ENCODE peak calls at places on chromosomes 11 and 22, in four cellular contexts. Y, Z, I and C are unnamed samples.

GRCh38 chr11:130001491-130002351 is 914 bp downstream of the PRDM10 start:
- DNase-seq in Z (no peak), I (no peak), Y (peak), C (peak)

GRCh38 chr22:33823552-33823951 is 96.7 kb downstream of the LARGE1 start:
- DNase-seq in I (no peak), Z (no peak), Y (no peak), C (no peak)

GRCh38 chr11:2258501-2259465 is 11.6 kb downstream of the ASCL2 start:
- DNase-seq in I (no peak), Y (no peak), Z (no peak), C (no peak)

GRCh38 chr11:134228625-134229024 is 4.2 kb downstream of the VPS26B start:
- DNase-seq in Z (no peak), I (peak), Y (peak), C (no peak)

GRCh38 chr22:34669001-34669400 is 397.0 kb upstream of the ISX start:
- DNase-seq in Z (no peak), I (no peak), Y (no peak), C (no peak)

GRCh38 chr11:89491141-89491690 is at the start of gene NOX4:
- DNase-seq in Y (no peak), I (no peak), Z (no peak), C (no peak)

GRCh38 chr22:21650823-21651520 is 8.9 kb downstream of the SDF2L1 start:
- DNase-seq in I (no peak), Z (no peak), Y (no peak), C (no peak)

GRCh38 chr11:122139595-122139866 is 23.5 kb upstream of the BLID start:
- DNase-seq in Z (no peak), I (no peak), Y (no peak), C (no peak)

GRCh38 chr11:68960299-68961071 is 20.3 kb downstream of the MRGPRD start:
- DNase-seq in Y (no peak), Z (no peak), I (no peak), C (no peak)

GRCh38 chr11:16791494-16791961 is 53.1 kb downstream of the C11orf58 start:
- DNase-seq in Z (no peak), Y (no peak), I (no peak), C (no peak)

GRCh38 chr11:79156031-79156430 is 284.8 kb downstream of the TENM4 start:
- DNase-seq in I (no peak), Z (no peak), Y (no peak), C (no peak)

GRCh38 chr22:46737105-46737975 is 712 bp downstream of the CERK start:
- DNase-seq in Y (peak), I (no peak), Z (peak), C (peak)

GRCh38 chr11:110527146-110527545 is 97.4 kb downstream of the FDX1 start:
- DNase-seq in I (no peak), Z (no peak), Y (no peak), C (no peak)

GRCh38 chr11:117663826-117664225 is 133.2 kb downstream of the DSCAML1 start:
- DNase-seq in Y (no peak), I (no peak), Z (no peak), C (no peak)

GRCh38 chr11:18780896-18781295 is 10.7 kb downstream of the PTPN5 start:
- DNase-seq in I (no peak), Y (no peak), Z (no peak), C (no peak)

GRCh38 chr11:87022254-87022653 is 15.5 kb upstream of the TMEM135 start:
- DNase-seq in Z (no peak), I (no peak), Y (no peak), C (no peak)

GRCh38 chr11:10655227-10655626 is 38.3 kb downstream of the IRAG1 start:
- DNase-seq in Y (no peak), I (no peak), Z (no peak), C (no peak)

DNA sequence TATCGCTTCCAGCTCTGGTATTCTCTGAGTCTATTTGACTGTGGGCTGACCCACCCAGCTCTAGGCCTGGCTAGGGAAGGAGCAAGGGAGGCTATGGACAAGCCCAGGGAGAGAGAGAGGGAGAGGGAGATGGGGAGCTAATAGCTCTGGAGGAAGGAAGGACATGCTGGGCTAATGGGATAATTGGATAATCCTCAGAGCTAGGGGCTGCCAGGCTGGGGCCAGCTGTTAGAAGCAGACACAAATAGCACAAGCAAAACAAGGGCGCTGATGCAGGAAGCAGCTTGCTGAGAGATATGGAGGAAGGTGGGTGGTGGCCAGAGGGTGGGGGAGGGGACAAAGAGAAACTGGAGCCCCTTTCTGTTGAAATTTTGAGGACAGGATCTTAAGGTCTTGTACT is 23.2 kb downstream of the ADORA2A start:
- DNase-seq in I (no peak), Y (no peak), Z (no peak), C (no peak)
- TF ChIP-seq SPI1 in I (no peak), Y (no peak), Z (no peak), C (no peak)

GRCh38 chr22:48185071-48185470 is 1422.6 kb downstream of the TBC1D22A start:
- DNase-seq in Y (no peak), I (no peak), Z (no peak), C (no peak)
- TF ChIP-seq SPI1 in Y (no peak), I (no peak), Z (no peak), C (no peak)

GRCh38 chr22:22787805-22788459 is 99.7 kb upstream of the IGLL5 start:
- DNase-seq in Z (peak), I (no peak), Y (peak), C (peak)

GRCh38 chr22:22789922-22790845 is 97.4 kb upstream of the IGLL5 start:
- DNase-seq in Y (no peak), I (no peak), Z (no peak), C (no peak)

GRCh38 chr22:22787151-22787550 is 100.5 kb upstream of the IGLL5 start:
- DNase-seq in I (no peak), Z (no peak), Y (no peak), C (no peak)

GRCh38 chr22:22788460-22789037 is 99.1 kb upstream of the IGLL5 start:
- DNase-seq in Z (no peak), I (no peak), Y (no peak), C (no peak)

DNA sequence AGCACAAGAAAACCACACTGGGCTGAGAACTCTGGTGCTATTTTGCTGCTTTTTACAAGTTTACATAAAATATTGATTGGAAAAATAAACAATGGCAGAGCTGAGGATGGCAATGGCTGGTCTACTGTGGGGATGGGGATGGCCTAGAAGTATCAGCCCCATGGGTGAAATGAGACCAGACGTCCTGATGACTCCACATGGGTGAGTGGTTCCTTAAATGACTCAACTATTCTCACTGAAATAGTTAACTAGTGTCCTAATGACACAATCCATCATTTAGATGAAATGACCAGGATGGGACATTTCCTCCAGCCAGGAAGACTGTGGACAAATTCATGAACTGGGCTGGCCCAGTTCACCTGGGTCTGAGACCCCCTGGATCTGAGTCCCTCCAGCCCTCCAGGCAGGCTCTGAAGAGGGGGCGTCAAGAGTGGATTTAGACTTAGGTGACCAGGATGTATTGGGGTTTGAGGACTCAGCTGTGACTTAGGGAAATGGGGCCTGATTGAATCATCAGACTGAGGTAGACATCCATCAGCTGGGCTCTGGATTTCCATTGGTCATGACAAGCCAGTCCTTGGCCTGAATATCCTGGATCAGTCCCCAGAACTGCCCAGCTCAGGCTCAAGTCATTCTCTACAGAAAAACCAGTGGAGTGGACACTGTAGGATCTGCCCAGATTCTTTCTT is 98.2 kb upstream of the IGLL5 start:
- DNase-seq in Z (no peak), Y (no peak), I (no peak), C (no peak)
- TF ChIP-seq SPI1 in Z (no peak), Y (no peak), I (no peak), C (no peak)

GRCh38 chr22:50720861-50721844 is 16.9 kb upstream of the ACR start:
- DNase-seq in Y (no peak), Z (no peak), I (no peak), C (no peak)
- TF ChIP-seq SPI1 in Y (no peak), Z (no peak), I (no peak), C (no peak)

GRCh38 chr22:50703726-50704509 is 31.3 kb downstream of the SHANK3 start:
- DNase-seq in I (no peak), Y (no peak), Z (no peak), C (no peak)
- TF ChIP-seq SPI1 in I (no peak), Y (no peak), Z (no peak), C (no peak)

GRCh38 chr11:96301818-96302217 is 41.2 kb downstream of the MAML2 start:
- DNase-seq in Y (no peak), I (no peak), Z (no peak), C (no peak)

GRCh38 chr11:96294289-96294688 is 48.7 kb downstream of the MAML2 start:
- DNase-seq in Z (no peak), Y (no peak), I (no peak), C (no peak)

GRCh38 chr11:96303980-96304379 is 39.0 kb downstream of the MAML2 start:
- DNase-seq in Y (no peak), I (no peak), Z (no peak), C (no peak)

GRCh38 chr11:96303067-96303466 is 39.9 kb downstream of the MAML2 start:
- DNase-seq in Z (no peak), I (no peak), Y (no peak), C (no peak)

DNA sequence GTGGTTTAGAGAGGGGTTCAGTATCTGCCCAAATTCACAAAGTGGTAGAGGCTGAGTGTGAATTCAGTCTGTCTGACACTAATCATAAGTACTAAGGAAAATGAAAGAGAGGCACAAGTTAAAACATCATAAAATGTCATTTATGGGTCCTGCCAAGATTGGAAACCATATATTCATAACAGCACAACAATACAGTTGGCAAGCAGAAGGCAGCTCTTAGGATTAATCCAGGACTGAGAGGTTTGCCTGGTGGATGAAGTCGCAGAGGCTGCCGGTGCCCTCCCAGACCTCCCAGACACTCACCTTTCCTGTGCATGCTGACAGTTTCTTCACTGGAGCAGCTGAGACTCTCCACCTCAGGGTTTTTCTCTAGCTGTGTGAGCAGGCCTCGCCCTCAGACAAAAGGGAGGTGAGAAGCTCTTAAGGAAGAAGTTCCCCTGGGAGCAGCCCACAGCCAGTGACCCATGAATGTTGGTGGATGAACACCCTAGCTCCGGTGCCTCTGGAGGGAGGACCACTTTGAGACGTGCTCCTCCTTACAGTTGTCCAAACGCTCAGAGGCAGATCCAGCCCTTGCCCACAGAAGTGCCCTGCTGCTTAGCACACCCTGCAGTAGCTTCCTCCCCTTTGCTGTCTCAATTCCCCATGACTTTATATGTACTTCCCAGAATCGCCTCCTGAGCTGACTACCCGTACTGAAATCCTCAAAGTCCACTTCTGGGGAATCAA is 43.7 kb downstream of the MAML2 start:
- DNase-seq in Z (no peak), I (no peak), Y (no peak), C (no peak)
- TF ChIP-seq SPI1 in Z (no peak), I (no peak), Y (no peak), C (no peak)

GRCh38 chr11:14645985-14646900 is 2.6 kb downstream of the PDE3B start:
- DNase-seq in I (no peak), Z (no peak), Y (no peak), C (peak)

GRCh38 chr11:14643697-14644395 is at the start of gene PDE3B:
- DNase-seq in Z (peak), I (no peak), Y (peak), C (peak)

GRCh38 chr11:14642873-14643696 is 519 bp upstream of the PDE3B start:
- DNase-seq in Y (no peak), Z (no peak), I (no peak), C (no peak)

GRCh38 chr11:14644396-14645246 is 1.0 kb downstream of the PDE3B start:
- DNase-seq in I (no peak), Y (peak), Z (no peak), C (peak)

DNA sequence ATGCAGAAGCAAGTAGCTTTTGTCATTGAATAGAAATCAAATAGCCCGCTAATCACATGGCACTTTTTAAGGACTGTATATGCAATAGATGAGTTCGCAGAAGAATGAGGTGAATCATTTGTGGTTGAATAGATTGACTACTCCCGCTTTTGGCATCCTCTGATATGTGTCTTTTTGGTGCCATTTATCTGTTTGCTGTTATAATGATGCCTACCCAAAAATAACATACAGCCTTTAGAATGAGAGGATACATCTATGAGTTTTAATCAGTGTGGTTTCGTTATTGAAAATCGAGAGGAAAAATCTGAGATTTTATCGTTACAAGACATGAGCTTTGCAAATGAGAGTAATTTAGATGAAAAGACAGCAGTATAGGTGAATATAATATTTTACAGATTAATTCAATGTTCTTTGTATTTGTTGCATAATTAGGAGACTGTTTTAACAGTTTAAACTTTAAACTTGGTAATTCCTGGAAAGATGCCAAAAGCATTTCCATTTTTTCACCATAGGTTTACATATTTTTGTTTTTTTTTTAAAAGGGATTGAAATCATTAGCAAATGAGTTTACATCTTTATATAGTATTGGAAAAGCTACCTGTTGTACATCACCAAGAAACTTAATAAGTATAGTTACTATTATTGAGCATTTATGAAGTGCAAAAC is 1.8 kb downstream of the PDE3B start:
- DNase-seq in Y (no peak), I (no peak), Z (no peak), C (no peak)
- TF ChIP-seq SPI1 in Y (no peak), I (no peak), Z (no peak), C (no peak)

DNA sequence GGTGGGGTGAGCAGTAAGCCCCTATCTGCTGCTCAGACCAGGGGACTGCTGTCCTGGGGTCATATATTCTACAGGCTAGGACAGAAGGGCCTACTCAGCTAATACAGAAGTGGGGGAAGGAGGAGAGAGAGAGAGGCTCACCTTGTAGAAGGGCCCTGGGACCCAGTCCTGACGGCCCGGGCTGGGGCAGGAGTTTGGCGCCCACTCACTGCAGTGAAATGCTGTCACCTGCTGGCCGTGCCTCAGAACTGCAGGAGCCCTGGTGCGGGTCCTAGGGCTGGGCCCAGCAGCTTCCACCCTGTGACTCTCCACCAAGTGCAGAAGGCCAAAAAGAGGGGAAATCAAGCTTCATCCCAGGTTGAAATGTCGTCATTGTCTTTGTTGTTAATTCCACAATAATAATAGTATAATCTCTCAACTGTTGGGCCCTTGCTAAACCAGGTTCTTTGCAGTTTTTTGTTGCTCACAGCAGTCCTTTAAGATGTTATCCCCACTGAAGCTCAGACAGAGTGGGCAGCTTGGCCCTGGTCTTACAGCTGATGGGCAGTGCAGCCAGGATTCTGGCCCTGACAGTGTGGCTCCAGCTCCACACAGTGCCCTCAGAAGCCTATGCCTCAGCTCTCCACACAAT is 29.6 kb downstream of the TRIM29 start:
- DNase-seq in Z (peak), Y (peak), I (no peak), C (peak)
- TF ChIP-seq SPI1 in Z (no peak), Y (no peak), I (no peak), C (no peak)